ENCODE peak calls at places on chromosomes 11 and 22, in four cellular contexts. Z is activated naive CD8-positive, alpha-beta T cell treated with anti-CD3 and anti-CD28 coated beads for 36 hours; H is NCI-H345; U is iris pigment epithelial cell. M is an unnamed sample.

GRCh38 chr22:50252081-50253045 is 1.3 kb upstream of the HDAC10 start:
- DNase-seq in U (peak), H (peak), Z (peak), M (peak)

GRCh38 chr11:69392104-69392653 is 89.3 kb upstream of the LINC01488 start:
- DNase-seq in H (no peak), U (no peak), Z (no peak), M (peak)

GRCh38 chr22:49595465-49596078 is 232.1 kb downstream of the BRD1 start:
- DNase-seq in Z (no peak), U (no peak), H (no peak), M (no peak)

GRCh38 chr22:32723632-32724031 is 77.9 kb upstream of the TIMP3 start:
- DNase-seq in H (no peak), Z (peak), U (peak), M (peak)

GRCh38 chr11:68707527-68707926 is 23.2 kb downstream of the GAL start:
- DNase-seq in U (no peak), H (no peak), Z (no peak), M (no peak)

GRCh38 chr11:128351168-128351567 is 236.2 kb downstream of the ETS1 start:
- DNase-seq in U (no peak), Z (no peak), H (no peak), M (no peak)

GRCh38 chr11:79087957-79088318 is 352.9 kb downstream of the TENM4 start:
- DNase-seq in H (no peak), Z (no peak), U (no peak), M (no peak)

GRCh38 chr22:32661737-32662586 is 139.5 kb upstream of the TIMP3 start:
- DNase-seq in U (no peak), H (no peak), Z (no peak), M (no peak)

GRCh38 chr22:35555351-35555915 is 14.8 kb downstream of the RASD2 start:
- DNase-seq in H (no peak), Z (no peak), U (peak), M (no peak)

GRCh38 chr11:59119826-59120225 is 12.8 kb downstream of the FAM111B start:
- DNase-seq in Z (no peak), H (no peak), U (no peak), M (no peak)

GRCh38 chr11:134663506-134664313 is 251.7 kb upstream of the B3GAT1 start:
- DNase-seq in U (no peak), H (no peak), Z (no peak), M (no peak)

GRCh38 chr11:57903441-57904123 is 120.1 kb upstream of the OR9Q1 start:
- DNase-seq in U (no peak), H (no peak), Z (peak), M (no peak)

GRCh38 chr22:42830161-42830560 is 26.9 kb downstream of the ARFGAP3 start:
- DNase-seq in Z (no peak), H (no peak), U (no peak), M (no peak)

GRCh38 chr11:89355649-89356048 is 135.5 kb downstream of the NOX4 start:
- DNase-seq in Z (no peak), U (no peak), H (no peak), M (no peak)

GRCh38 chr11:118145285-118146227 is 7.1 kb downstream of the SCN4B start:
- DNase-seq in Z (peak), U (peak), H (peak), M (peak)

GRCh38 chr11:115871161-115871750 is 367.0 kb upstream of the CADM1 start:
- DNase-seq in U (no peak), Z (no peak), H (no peak), M (no peak)

GRCh38 chr11:10933455-10934292 is 75.8 kb upstream of the ZBED5 start:
- DNase-seq in H (peak), U (peak), Z (peak), M (peak)

GRCh38 chr11:28743101-28743550 is 634.9 kb downstream of the METTL15 start:
- DNase-seq in H (peak), Z (no peak), U (peak), M (no peak)

M was measured in aorta.